ENCODE peak calls at places on chromosome 1, in ten cellular contexts. One of them, this sample, is unnamed.
A peak's percentile ranks its signal among the peaks of the same experiment; 100 is the strongest.

GRCh38 chr1:21022279-21023040 is 154.2 kb downstream of the EIF4G3 start:
- DNase-seq in GM13976: peak; percentile 77
- DNase-seq in neural crest cell: no peak
- DNase-seq in GM13977: peak; percentile 76
- DNase-seq in coronary artery: no peak
- DNase-seq in astrocyte of the spinal cord: peak; percentile 99
- DNase-seq in fibroblast of the aortic adventitia: peak; percentile 98
- DNase-seq in GM23338: no peak
- DNase-seq in NB4: peak; percentile 88
- DNase-seq in OCI-LY7: peak; percentile 11
- DNase-seq in this sample: peak; percentile 56

GRCh38 chr1:168400139-168400538 is 119.5 kb downstream of the TBX19 start:
- DNase-seq in GM13976: no peak
- DNase-seq in neural crest cell: no peak
- DNase-seq in GM13977: no peak
- DNase-seq in coronary artery: no peak
- DNase-seq in astrocyte of the spinal cord: no peak
- DNase-seq in fibroblast of the aortic adventitia: no peak
- DNase-seq in GM23338: no peak
- DNase-seq in NB4: no peak
- DNase-seq in OCI-LY7: no peak
- DNase-seq in this sample: no peak

GRCh38 chr1:167477962-167478361 is 40.4 kb downstream of the CD247 start:
- DNase-seq in GM13976: no peak
- DNase-seq in neural crest cell: no peak
- DNase-seq in GM13977: no peak
- DNase-seq in coronary artery: no peak
- DNase-seq in astrocyte of the spinal cord: no peak
- DNase-seq in fibroblast of the aortic adventitia: no peak
- DNase-seq in GM23338: no peak
- DNase-seq in NB4: no peak
- DNase-seq in OCI-LY7: no peak
- DNase-seq in this sample: no peak

GRCh38 chr1:6445062-6445763 is 20.6 kb downstream of the ESPN start:
- DNase-seq in GM13976: no peak
- DNase-seq in neural crest cell: no peak
- DNase-seq in GM13977: no peak
- DNase-seq in coronary artery: no peak
- DNase-seq in astrocyte of the spinal cord: no peak
- DNase-seq in fibroblast of the aortic adventitia: peak; percentile 35
- DNase-seq in GM23338: peak; percentile 76
- DNase-seq in NB4: peak; percentile 41
- DNase-seq in OCI-LY7: peak; percentile 21
- DNase-seq in this sample: peak; percentile 56

GRCh38 chr1:161094481-161094880 is 3.7 kb upstream of the KLHDC9 start:
- DNase-seq in GM13976: no peak
- DNase-seq in neural crest cell: no peak
- DNase-seq in GM13977: no peak
- DNase-seq in coronary artery: no peak
- DNase-seq in astrocyte of the spinal cord: no peak
- DNase-seq in fibroblast of the aortic adventitia: no peak
- DNase-seq in GM23338: no peak
- DNase-seq in NB4: no peak
- DNase-seq in OCI-LY7: no peak
- DNase-seq in this sample: no peak

GRCh38 chr1:205067031-205067430 is 17.2 kb downstream of the TMEM81 start:
- DNase-seq in GM13976: no peak
- DNase-seq in neural crest cell: no peak
- DNase-seq in GM13977: no peak
- DNase-seq in coronary artery: peak; percentile 53
- DNase-seq in astrocyte of the spinal cord: no peak
- DNase-seq in fibroblast of the aortic adventitia: no peak
- DNase-seq in GM23338: no peak
- DNase-seq in NB4: no peak
- DNase-seq in OCI-LY7: no peak
- DNase-seq in this sample: no peak

GRCh38 chr1:222654849-222655248 is 37.0 kb downstream of the MIA3 start:
- DNase-seq in GM13976: peak; percentile 67
- DNase-seq in neural crest cell: no peak
- DNase-seq in GM13977: peak; percentile 63
- DNase-seq in coronary artery: no peak
- DNase-seq in astrocyte of the spinal cord: peak; percentile 9
- DNase-seq in fibroblast of the aortic adventitia: peak; percentile 7
- DNase-seq in GM23338: no peak
- DNase-seq in NB4: peak; percentile 93
- DNase-seq in OCI-LY7: peak; percentile 8
- DNase-seq in this sample: peak; percentile 86

GRCh38 chr1:230084408-230085177 is 17.6 kb downstream of the GALNT2 start:
- DNase-seq in GM13976: peak; percentile 34
- DNase-seq in neural crest cell: no peak
- DNase-seq in GM13977: no peak
- DNase-seq in coronary artery: peak; percentile 92
- DNase-seq in astrocyte of the spinal cord: peak; percentile 98
- DNase-seq in fibroblast of the aortic adventitia: peak; percentile 97
- DNase-seq in GM23338: no peak
- DNase-seq in NB4: peak; percentile 38
- DNase-seq in OCI-LY7: no peak
- DNase-seq in this sample: peak; percentile 88

GRCh38 chr1:13761883-13762282 is 61.9 kb downstream of the PRDM2 start:
- DNase-seq in GM13976: no peak
- DNase-seq in neural crest cell: no peak
- DNase-seq in GM13977: no peak
- DNase-seq in coronary artery: no peak
- DNase-seq in astrocyte of the spinal cord: no peak
- DNase-seq in fibroblast of the aortic adventitia: no peak
- DNase-seq in GM23338: no peak
- DNase-seq in NB4: no peak
- DNase-seq in OCI-LY7: no peak
- DNase-seq in this sample: no peak

GRCh38 chr1:49627781-49628180 is 396.0 kb downstream of the AGBL4 start:
- DNase-seq in GM13976: no peak
- DNase-seq in neural crest cell: no peak
- DNase-seq in GM13977: no peak
- DNase-seq in coronary artery: no peak
- DNase-seq in astrocyte of the spinal cord: no peak
- DNase-seq in fibroblast of the aortic adventitia: no peak
- DNase-seq in GM23338: no peak
- DNase-seq in NB4: no peak
- DNase-seq in OCI-LY7: no peak
- DNase-seq in this sample: no peak

GRCh38 chr1:48794815-48795214 is 18.1 kb upstream of the BEND5 start:
- DNase-seq in GM13976: no peak
- DNase-seq in neural crest cell: no peak
- DNase-seq in GM13977: no peak
- DNase-seq in coronary artery: no peak
- DNase-seq in astrocyte of the spinal cord: no peak
- DNase-seq in fibroblast of the aortic adventitia: no peak
- DNase-seq in GM23338: no peak
- DNase-seq in NB4: peak; percentile 37
- DNase-seq in OCI-LY7: no peak
- DNase-seq in this sample: no peak

GRCh38 chr1:192943108-192943507 is 116.1 kb downstream of the UCHL5 start:
- DNase-seq in GM13976: no peak
- DNase-seq in neural crest cell: no peak
- DNase-seq in GM13977: no peak
- DNase-seq in coronary artery: no peak
- DNase-seq in astrocyte of the spinal cord: no peak
- DNase-seq in fibroblast of the aortic adventitia: peak; percentile 48
- DNase-seq in GM23338: no peak
- DNase-seq in NB4: no peak
- DNase-seq in OCI-LY7: no peak
- DNase-seq in this sample: no peak

GRCh38 chr1:108199231-108199657 is 899 bp downstream of the SLC25A24 start:
- DNase-seq in GM13976: no peak
- DNase-seq in neural crest cell: no peak
- DNase-seq in GM13977: no peak
- DNase-seq in coronary artery: no peak
- DNase-seq in astrocyte of the spinal cord: peak; percentile 32
- DNase-seq in fibroblast of the aortic adventitia: peak; percentile 55
- DNase-seq in GM23338: peak; percentile 79
- DNase-seq in NB4: peak; percentile 26
- DNase-seq in OCI-LY7: no peak
- DNase-seq in this sample: peak; percentile 7

GRCh38 chr1:24724345-24725208 is 20.7 kb upstream of the CLIC4 start:
- DNase-seq in GM13976: no peak
- DNase-seq in neural crest cell: peak; percentile 46
- DNase-seq in GM13977: no peak
- DNase-seq in coronary artery: no peak
- DNase-seq in astrocyte of the spinal cord: peak; percentile 92
- DNase-seq in fibroblast of the aortic adventitia: peak; percentile 68
- DNase-seq in GM23338: peak; percentile 58
- DNase-seq in NB4: no peak
- DNase-seq in OCI-LY7: no peak
- DNase-seq in this sample: no peak

GRCh38 chr1:89841507-89841906 is 20.7 kb downstream of the LRRC8D start:
- DNase-seq in GM13976: no peak
- DNase-seq in neural crest cell: no peak
- DNase-seq in GM13977: no peak
- DNase-seq in coronary artery: no peak
- DNase-seq in astrocyte of the spinal cord: no peak
- DNase-seq in fibroblast of the aortic adventitia: no peak
- DNase-seq in GM23338: no peak
- DNase-seq in NB4: no peak
- DNase-seq in OCI-LY7: no peak
- DNase-seq in this sample: no peak

GRCh38 chr1:93111561-93111960 is 32.5 kb downstream of the MTF2 start:
- DNase-seq in GM13976: no peak
- DNase-seq in neural crest cell: no peak
- DNase-seq in GM13977: no peak
- DNase-seq in coronary artery: no peak
- DNase-seq in astrocyte of the spinal cord: peak; percentile 22
- DNase-seq in fibroblast of the aortic adventitia: peak; percentile 26
- DNase-seq in GM23338: no peak
- DNase-seq in NB4: peak; percentile 4
- DNase-seq in OCI-LY7: no peak
- DNase-seq in this sample: no peak

GRCh38 chr1:184387069-184387870 is 441 bp downstream of the C1orf21 start:
- DNase-seq in GM13976: peak; percentile 43
- DNase-seq in neural crest cell: peak; percentile 31
- DNase-seq in GM13977: peak; percentile 39
- DNase-seq in coronary artery: no peak
- DNase-seq in astrocyte of the spinal cord: peak; percentile 31
- DNase-seq in fibroblast of the aortic adventitia: no peak
- DNase-seq in GM23338: peak; percentile 47
- DNase-seq in NB4: peak; percentile 49
- DNase-seq in OCI-LY7: no peak
- DNase-seq in this sample: peak; percentile 45

GRCh38 chr1:94327001-94327685 is 89.8 kb upstream of the ARHGAP29 start:
- DNase-seq in GM13976: no peak
- DNase-seq in neural crest cell: peak; percentile 31
- DNase-seq in GM13977: no peak
- DNase-seq in coronary artery: no peak
- DNase-seq in astrocyte of the spinal cord: peak; percentile 61
- DNase-seq in fibroblast of the aortic adventitia: peak; percentile 61
- DNase-seq in GM23338: peak; percentile 95
- DNase-seq in NB4: no peak
- DNase-seq in OCI-LY7: no peak
- DNase-seq in this sample: peak; percentile 23

GRCh38 chr1:94324168-94324544 is 86.8 kb upstream of the ARHGAP29 start:
- DNase-seq in GM13976: no peak
- DNase-seq in neural crest cell: no peak
- DNase-seq in GM13977: no peak
- DNase-seq in coronary artery: no peak
- DNase-seq in astrocyte of the spinal cord: peak; percentile 61
- DNase-seq in fibroblast of the aortic adventitia: peak; percentile 45
- DNase-seq in GM23338: no peak
- DNase-seq in NB4: no peak
- DNase-seq in OCI-LY7: no peak
- DNase-seq in this sample: no peak

GRCh38 chr1:94326329-94326728 is 88.9 kb upstream of the ARHGAP29 start:
- DNase-seq in GM13976: no peak
- DNase-seq in neural crest cell: no peak
- DNase-seq in GM13977: no peak
- DNase-seq in coronary artery: no peak
- DNase-seq in astrocyte of the spinal cord: no peak
- DNase-seq in fibroblast of the aortic adventitia: no peak
- DNase-seq in GM23338: peak; percentile 49
- DNase-seq in NB4: no peak
- DNase-seq in OCI-LY7: no peak
- DNase-seq in this sample: no peak

GRCh38 chr1:94323311-94324167 is 86.2 kb upstream of the ARHGAP29 start:
- DNase-seq in GM13976: no peak
- DNase-seq in neural crest cell: no peak
- DNase-seq in GM13977: no peak
- DNase-seq in coronary artery: no peak
- DNase-seq in astrocyte of the spinal cord: no peak
- DNase-seq in fibroblast of the aortic adventitia: no peak
- DNase-seq in GM23338: no peak
- DNase-seq in NB4: no peak
- DNase-seq in OCI-LY7: no peak
- DNase-seq in this sample: no peak

GRCh38 chr1:94325379-94326302 is 88.3 kb upstream of the ARHGAP29 start:
- DNase-seq in GM13976: no peak
- DNase-seq in neural crest cell: no peak
- DNase-seq in GM13977: no peak
- DNase-seq in coronary artery: no peak
- DNase-seq in astrocyte of the spinal cord: peak; percentile 99
- DNase-seq in fibroblast of the aortic adventitia: peak; percentile 100
- DNase-seq in GM23338: no peak
- DNase-seq in NB4: no peak
- DNase-seq in OCI-LY7: no peak
- DNase-seq in this sample: no peak
- TF ChIP-seq CTCF in GM13976: no peak
- TF ChIP-seq CTCF in neural crest cell: no peak
- TF ChIP-seq CTCF in GM13977: no peak
- TF ChIP-seq CTCF in coronary artery: no peak
- TF ChIP-seq CTCF in astrocyte of the spinal cord: no peak
- TF ChIP-seq CTCF in fibroblast of the aortic adventitia: no peak
- TF ChIP-seq CTCF in GM23338: no peak
- TF ChIP-seq CTCF in NB4: no peak
- TF ChIP-seq CTCF in OCI-LY7: no peak
- TF ChIP-seq CTCF in this sample: no peak

GRCh38 chr1:99737016-99737415 is 29.4 kb downstream of the FRRS1 start:
- DNase-seq in GM13976: no peak
- DNase-seq in neural crest cell: no peak
- DNase-seq in GM13977: no peak
- DNase-seq in coronary artery: no peak
- DNase-seq in astrocyte of the spinal cord: peak; percentile 78
- DNase-seq in fibroblast of the aortic adventitia: peak; percentile 78
- DNase-seq in GM23338: peak; percentile 82
- DNase-seq in NB4: peak; percentile 49
- DNase-seq in OCI-LY7: peak; percentile 25
- DNase-seq in this sample: no peak
- TF ChIP-seq CTCF in GM13976: no peak
- TF ChIP-seq CTCF in neural crest cell: peak; percentile 55
- TF ChIP-seq CTCF in GM13977: peak; percentile 29
- TF ChIP-seq CTCF in coronary artery: no peak
- TF ChIP-seq CTCF in astrocyte of the spinal cord: peak; percentile 56
- TF ChIP-seq CTCF in fibroblast of the aortic adventitia: peak; percentile 56
- TF ChIP-seq CTCF in GM23338: peak; percentile 88
- TF ChIP-seq CTCF in NB4: peak; percentile 10
- TF ChIP-seq CTCF in OCI-LY7: peak; percentile 57
- TF ChIP-seq CTCF in this sample: no peak

GRCh38 chr1:215076312-215076711 is 6.2 kb upstream of the KCNK2 start:
- DNase-seq in GM13976: peak; percentile 15
- DNase-seq in neural crest cell: no peak
- DNase-seq in GM13977: peak; percentile 39
- DNase-seq in coronary artery: no peak
- DNase-seq in astrocyte of the spinal cord: peak; percentile 52
- DNase-seq in fibroblast of the aortic adventitia: peak; percentile 58
- DNase-seq in GM23338: peak; percentile 75
- DNase-seq in NB4: peak; percentile 37
- DNase-seq in OCI-LY7: peak; percentile 1
- DNase-seq in this sample: peak; percentile 10
- TF ChIP-seq CTCF in GM13976: peak; percentile 29
- TF ChIP-seq CTCF in neural crest cell: no peak
- TF ChIP-seq CTCF in GM13977: peak; percentile 60
- TF ChIP-seq CTCF in coronary artery: no peak
- TF ChIP-seq CTCF in astrocyte of the spinal cord: peak; percentile 52
- TF ChIP-seq CTCF in fibroblast of the aortic adventitia: peak; percentile 41
- TF ChIP-seq CTCF in GM23338: peak; percentile 77
- TF ChIP-seq CTCF in NB4: peak; percentile 26
- TF ChIP-seq CTCF in OCI-LY7: peak; percentile 46
- TF ChIP-seq CTCF in this sample: no peak

GRCh38 chr1:37622131-37622530 is 12.6 kb downstream of the RSPO1 start:
- DNase-seq in GM13976: no peak
- DNase-seq in neural crest cell: no peak
- DNase-seq in GM13977: no peak
- DNase-seq in coronary artery: no peak
- DNase-seq in astrocyte of the spinal cord: no peak
- DNase-seq in fibroblast of the aortic adventitia: no peak
- DNase-seq in GM23338: peak; percentile 79
- DNase-seq in NB4: no peak
- DNase-seq in OCI-LY7: no peak
- DNase-seq in this sample: peak; percentile 13
- TF ChIP-seq CTCF in GM13976: no peak
- TF ChIP-seq CTCF in neural crest cell: no peak
- TF ChIP-seq CTCF in GM13977: no peak
- TF ChIP-seq CTCF in coronary artery: no peak
- TF ChIP-seq CTCF in astrocyte of the spinal cord: no peak
- TF ChIP-seq CTCF in fibroblast of the aortic adventitia: no peak
- TF ChIP-seq CTCF in GM23338: peak; percentile 63
- TF ChIP-seq CTCF in NB4: peak; percentile 9
- TF ChIP-seq CTCF in OCI-LY7: peak; percentile 31
- TF ChIP-seq CTCF in this sample: no peak

This sample was measured in activated CD8-positive, alpha-beta T cell treated with anti-CD3 and anti-CD28 coated beads for 36 hours.